ENCODE peak calls at places on chromosomes 2 and 18, in six cellular contexts. K, Y, C, Q, J and H are unnamed samples.

GRCh38 chr18:2961828-2962227 is 51.1 kb downstream of the LPIN2 start:
- DNase-seq in K (peak), Y (peak), C (peak), Q (no peak), J (no peak), H (no peak)

GRCh38 chr18:37671119-37671518 is 105.5 kb upstream of the CELF4 start:
- DNase-seq in K (no peak), Y (no peak), C (no peak), Q (no peak), J (no peak), H (no peak)

GRCh38 chr18:2985628-2986027 is 27.3 kb downstream of the LPIN2 start:
- DNase-seq in K (peak), Y (no peak), C (peak), Q (no peak), J (no peak), H (peak)

GRCh38 chr18:54734059-54734458 is 94.2 kb upstream of the RAB27B start:
- DNase-seq in K (peak), Y (no peak), C (no peak), Q (no peak), J (no peak), H (no peak)

GRCh38 chr2:112004246-112004645 is 50.8 kb upstream of the TMEM87B start:
- DNase-seq in K (peak), Y (no peak), C (peak), Q (no peak), J (no peak), H (no peak)

GRCh38 chr2:236107971-236108625 is 60.1 kb downstream of the GBX2 start:
- DNase-seq in K (no peak), Y (no peak), C (no peak), Q (no peak), J (no peak), H (no peak)

GRCh38 chr2:119758881-119759450 is 756 bp upstream of the PTPN4 start:
- DNase-seq in K (no peak), Y (no peak), C (no peak), Q (no peak), J (no peak), H (no peak)

GRCh38 chr18:3671181-3671580 is 221.2 kb downstream of the TGIF1 start:
- DNase-seq in K (no peak), Y (no peak), C (no peak), Q (no peak), J (no peak), H (no peak)

GRCh38 chr2:28447943-28448737 is 47.7 kb upstream of the PLB1 start:
- DNase-seq in K (peak), Y (no peak), C (no peak), Q (no peak), J (no peak), H (no peak)

GRCh38 chr2:217162533-217162932 is 302.7 kb upstream of the TNP1 start:
- DNase-seq in K (peak), Y (no peak), C (peak), Q (no peak), J (peak), H (peak)

GRCh38 chr2:42792583-42793313 is at the start of gene HAAO:
- DNase-seq in K (no peak), Y (peak), C (peak), Q (no peak), J (peak), H (no peak)

GRCh38 chr2:230877737-230878598 is 13.2 kb downstream of the ITM2C start:
- DNase-seq in K (no peak), Y (no peak), C (peak), Q (peak), J (no peak), H (no peak)

GRCh38 chr2:171141320-171141719 is 19.4 kb downstream of the TLK1 start:
- DNase-seq in K (peak), Y (no peak), C (no peak), Q (no peak), J (no peak), H (no peak)

GRCh38 chr2:216739035-216739434 is 43.7 kb upstream of the IGFBP5 start:
- DNase-seq in K (no peak), Y (no peak), C (no peak), Q (no peak), J (no peak), H (no peak)

GRCh38 chr18:36153203-36153602 is 23.5 kb downstream of the ELP2 start:
- DNase-seq in K (peak), Y (no peak), C (no peak), Q (no peak), J (no peak), H (no peak)

GRCh38 chr2:188322569-188323531 is 31.2 kb downstream of the GULP1 start:
- DNase-seq in K (peak), Y (no peak), C (no peak), Q (no peak), J (no peak), H (no peak)

GRCh38 chr2:137659616-137660015 is 304.7 kb upstream of the HNMT start:
- DNase-seq in K (no peak), Y (no peak), C (no peak), Q (no peak), J (no peak), H (no peak)

GRCh38 chr2:141021109-141021508 is 1109.7 kb downstream of the LRP1B start:
- DNase-seq in K (peak), Y (no peak), C (no peak), Q (no peak), J (no peak), H (no peak)

GRCh38 chr2:137168564-137168963 is 403.2 kb downstream of the THSD7B start:
- DNase-seq in K (peak), Y (no peak), C (no peak), Q (no peak), J (no peak), H (no peak)

GRCh38 chr2:58923869-58924268 is 682.7 kb upstream of the FANCL start:
- DNase-seq in K (peak), Y (no peak), C (no peak), Q (no peak), J (no peak), H (no peak)

GRCh38 chr18:60493066-60493465 is 120.5 kb upstream of the MC4R start:
- DNase-seq in K (no peak), Y (no peak), C (no peak), Q (no peak), J (no peak), H (no peak)

GRCh38 chr2:16184945-16185660 is 244.8 kb downstream of the MYCN start:
- DNase-seq in K (no peak), Y (no peak), C (no peak), Q (no peak), J (no peak), H (no peak)

GRCh38 chr2:223841436-223842180 is 4.2 kb upstream of the AP1S3 start:
- DNase-seq in K (no peak), Y (no peak), C (peak), Q (no peak), J (no peak), H (no peak)

GRCh38 chr18:36481201-36481657 is 183.7 kb downstream of the FHOD3 start:
- DNase-seq in K (no peak), Y (no peak), C (no peak), Q (no peak), J (no peak), H (no peak)

GRCh38 chr2:121791801-121792221 is 36.4 kb downstream of the TSN start:
- DNase-seq in K (peak), Y (no peak), C (no peak), Q (no peak), J (no peak), H (no peak)

GRCh38 chr2:127166221-127166860 is 53.8 kb downstream of the CYP27C1 start:
- DNase-seq in K (no peak), Y (peak), C (no peak), Q (no peak), J (no peak), H (no peak)

GRCh38 chr18:3689091-3689490 is 239.1 kb downstream of the TGIF1 start:
- DNase-seq in K (peak), Y (no peak), C (no peak), Q (no peak), J (no peak), H (no peak)

GRCh38 chr2:67272195-67272594 is 124.9 kb upstream of the ETAA1 start:
- DNase-seq in K (peak), Y (no peak), C (no peak), Q (no peak), J (no peak), H (no peak)

GRCh38 chr18:10143601-10144000 is 229.8 kb downstream of the VAPA start:
- DNase-seq in K (no peak), Y (no peak), C (no peak), Q (no peak), J (no peak), H (no peak)

GRCh38 chr18:24935896-24936295 is 416.1 kb downstream of the ZNF521 start:
- DNase-seq in K (no peak), Y (no peak), C (no peak), Q (no peak), J (no peak), H (no peak)

GRCh38 chr18:2337552-2338141 is 233.7 kb downstream of the METTL4 start:
- DNase-seq in K (no peak), Y (no peak), C (peak), Q (peak), J (no peak), H (peak)

GRCh38 chr2:231687961-231688360 is 20.4 kb upstream of the PTMA start:
- DNase-seq in K (no peak), Y (no peak), C (no peak), Q (no peak), J (no peak), H (no peak)

GRCh38 chr18:78739843-78740677 is 239.6 kb upstream of the SALL3 start:
- DNase-seq in K (no peak), Y (no peak), C (no peak), Q (no peak), J (no peak), H (no peak)

GRCh38 chr2:173754169-173754568 is 211.0 kb downstream of the SP3 start:
- DNase-seq in K (no peak), Y (no peak), C (no peak), Q (no peak), J (no peak), H (no peak)

GRCh38 chr2:112055833-112056625 is 960 bp downstream of the TMEM87B start:
- DNase-seq in K (peak), Y (peak), C (peak), Q (peak), J (peak), H (peak)

GRCh38 chr2:30300122-30300455 is 68.8 kb downstream of the LBH start:
- DNase-seq in K (no peak), Y (no peak), C (no peak), Q (no peak), J (no peak), H (no peak)
- H3K4me3 ChIP-seq in K (no peak), Y (no peak), C (no peak), Q (no peak), J (no peak), H (no peak)

GRCh38 chr2:240002983-240003382 is 22.2 kb downstream of the NDUFA10 start:
- DNase-seq in K (no peak), Y (no peak), C (no peak), Q (no peak), J (no peak), H (no peak)
- H3K4me3 ChIP-seq in K (no peak), Y (no peak), C (no peak), Q (no peak), J (no peak), H (no peak)

DNA sequence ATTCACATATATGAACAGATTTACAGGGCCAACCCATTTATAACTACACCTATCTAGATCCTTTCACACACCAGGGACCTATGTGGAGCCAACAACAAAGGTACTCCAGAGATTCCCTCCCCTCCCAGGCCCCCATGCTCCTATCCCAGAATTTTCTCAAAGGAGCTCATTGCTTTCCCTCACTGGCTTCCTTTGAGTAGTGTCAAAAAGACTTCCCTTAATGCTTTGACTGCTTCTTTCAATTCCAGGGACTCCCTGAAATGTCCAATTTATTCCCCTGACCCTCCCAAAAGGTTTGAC is 46.6 kb downstream of the IKZF2 start:
- DNase-seq in K (no peak), Y (no peak), C (no peak), Q (no peak), J (no peak), H (no peak)
- H3K4me3 ChIP-seq in K (no peak), Y (no peak), C (no peak), Q (no peak), J (no peak), H (no peak)

DNA sequence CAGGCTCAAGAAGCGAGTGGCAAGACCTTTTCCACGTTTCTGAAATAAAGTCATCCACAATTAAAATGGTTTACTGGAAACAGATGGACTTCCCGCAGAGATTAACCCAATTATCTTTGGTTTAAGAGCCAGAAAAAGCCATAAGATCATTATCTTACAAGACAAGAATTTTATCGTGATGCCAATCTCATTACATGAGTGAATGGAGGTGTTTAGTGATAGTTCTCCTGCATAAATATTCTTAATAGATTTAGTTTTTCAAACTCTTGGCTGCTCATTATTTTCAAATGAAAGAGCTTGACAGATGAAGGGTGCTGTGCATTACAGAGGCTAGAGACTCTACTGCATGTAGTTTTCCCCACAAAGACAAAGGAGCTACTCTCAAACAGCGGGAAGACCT is 1028.4 kb upstream of the PIK3C3 start:
- DNase-seq in K (peak), Y (no peak), C (no peak), Q (no peak), J (no peak), H (no peak)
- H3K4me3 ChIP-seq in K (no peak), Y (no peak), C (no peak), Q (no peak), J (no peak), H (no peak)

DNA sequence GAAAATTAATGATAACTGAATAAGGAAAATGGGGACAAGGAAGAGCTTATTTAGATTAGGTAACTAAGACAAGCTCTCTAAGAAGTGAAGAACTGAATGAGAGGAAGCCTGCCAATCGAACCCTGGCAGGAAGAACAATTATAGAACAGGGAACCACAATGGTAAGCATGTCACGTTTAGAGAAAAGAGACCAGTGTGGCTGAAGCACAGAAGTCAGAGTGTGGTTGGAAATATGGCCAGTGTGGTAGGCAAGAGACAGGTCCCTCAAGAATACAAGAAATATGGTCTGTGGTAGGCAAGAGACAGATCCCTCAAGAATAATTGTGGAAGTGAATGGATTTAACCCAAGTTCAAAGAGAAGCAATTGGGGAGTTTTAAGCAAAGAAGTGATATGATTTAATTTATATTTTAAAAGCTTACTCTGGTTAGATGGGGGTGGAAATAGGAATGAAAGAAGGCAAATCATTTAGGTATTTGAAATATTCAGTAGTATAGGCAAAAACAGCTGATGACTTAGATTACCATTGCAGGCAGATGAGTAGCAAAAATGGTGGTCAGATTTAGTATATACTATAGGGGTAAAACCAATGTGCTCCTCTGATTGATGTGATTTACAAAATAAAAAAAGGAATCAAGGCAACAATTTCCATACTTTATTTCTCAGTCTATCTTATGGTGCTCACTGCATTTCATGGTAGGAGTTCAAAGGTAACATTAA is 38.8 kb upstream of the ERMN start:
- DNase-seq in K (no peak), Y (no peak), C (peak), Q (no peak), J (no peak), H (no peak)
- H3K4me3 ChIP-seq in K (no peak), Y (no peak), C (no peak), Q (no peak), J (no peak), H (no peak)

GRCh38 chr2:84383271-84383670 is 75.8 kb downstream of the SUCLG1 start:
- DNase-seq in K (no peak), Y (no peak), C (no peak), Q (no peak), J (no peak), H (no peak)

GRCh38 chr2:84388133-84388532 is 70.9 kb downstream of the SUCLG1 start:
- DNase-seq in K (peak), Y (no peak), C (no peak), Q (no peak), J (no peak), H (no peak)

GRCh38 chr2:84388921-84389490 is 70.1 kb downstream of the SUCLG1 start:
- DNase-seq in K (no peak), Y (no peak), C (no peak), Q (no peak), J (no peak), H (no peak)

GRCh38 chr2:84389794-84390193 is 69.3 kb downstream of the SUCLG1 start:
- DNase-seq in K (no peak), Y (no peak), C (no peak), Q (no peak), J (no peak), H (no peak)

DNA sequence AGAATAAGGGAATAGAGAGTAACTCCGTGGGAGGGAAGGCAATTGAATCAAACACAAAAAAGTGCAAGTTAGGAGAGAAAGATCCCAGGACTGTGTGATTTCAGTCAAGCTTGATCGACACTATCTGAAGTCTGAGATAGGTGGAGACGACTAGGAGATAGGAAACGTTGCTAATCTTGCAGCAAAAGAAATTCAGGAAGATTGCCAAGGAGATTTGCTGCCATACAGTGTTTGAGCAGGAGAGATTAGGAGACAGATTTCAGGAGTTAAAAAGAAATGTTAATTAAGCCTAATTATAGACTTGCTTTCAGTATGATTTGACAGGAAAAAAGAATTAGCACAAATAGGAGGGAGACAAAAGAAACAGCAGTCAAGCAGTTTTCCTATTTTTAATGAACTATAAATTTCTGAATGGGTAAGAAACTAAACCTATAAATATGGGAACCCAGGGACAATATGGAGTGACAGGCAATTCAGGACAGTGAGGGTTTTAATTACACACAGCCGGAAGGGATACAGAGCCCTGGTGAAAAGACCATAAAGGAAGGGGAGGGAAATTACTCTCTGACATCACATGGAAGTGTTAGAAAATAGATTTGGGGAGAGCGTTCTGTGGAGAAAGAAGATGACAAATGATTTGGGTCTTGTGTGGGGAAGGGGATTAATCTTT is 72.6 kb downstream of the SUCLG1 start:
- DNase-seq in K (no peak), Y (no peak), C (no peak), Q (no peak), J (no peak), H (no peak)
- H3K4me3 ChIP-seq in K (no peak), Y (no peak), C (no peak), Q (no peak), J (no peak), H (no peak)

GRCh38 chr2:190469770-190470169 is 61.6 kb downstream of the MFSD6 start:
- DNase-seq in K (peak), Y (peak), C (peak), Q (no peak), J (no peak), H (peak)
- H3K4me3 ChIP-seq in K (no peak), Y (no peak), C (no peak), Q (no peak), J (no peak), H (no peak)